ENCODE peak calls at places on chromosomes 12 and 14, in six cellular contexts. One of them, this sample, is unnamed.

GRCh38 chr12:116924558-116925453 is 14.1 kb downstream of the FBXW8 start:
- DNase-seq in dorsolateral prefrontal cortex: no peak
- DNase-seq in testis: no peak
- DNase-seq in AG10803: peak
- DNase-seq in left ventricle myocardium inferior: no peak
- DNase-seq in ovary: no peak
- DNase-seq in this sample: peak

GRCh38 chr12:64674367-64674922 is 64.2 kb downstream of the RASSF3 start:
- DNase-seq in left ventricle myocardium inferior: no peak
- DNase-seq in ovary: no peak
- DNase-seq in AG10803: no peak
- DNase-seq in testis: no peak
- DNase-seq in dorsolateral prefrontal cortex: no peak
- DNase-seq in this sample: no peak

GRCh38 chr12:128644664-128645296 is 179.0 kb downstream of the SLC15A4 start:
- DNase-seq in dorsolateral prefrontal cortex: peak
- DNase-seq in left ventricle myocardium inferior: no peak
- DNase-seq in testis: peak
- DNase-seq in ovary: no peak
- DNase-seq in AG10803: no peak
- DNase-seq in this sample: peak

GRCh38 chr12:13171921-13172859 is 24.3 kb upstream of the EMP1 start:
- DNase-seq in dorsolateral prefrontal cortex: no peak
- DNase-seq in ovary: no peak
- DNase-seq in left ventricle myocardium inferior: no peak
- DNase-seq in testis: no peak
- DNase-seq in AG10803: peak
- DNase-seq in this sample: peak

GRCh38 chr12:104314242-104314614 is 10.7 kb downstream of the EID3 start:
- DNase-seq in ovary: no peak
- DNase-seq in AG10803: no peak
- DNase-seq in left ventricle myocardium inferior: no peak
- DNase-seq in testis: no peak
- DNase-seq in dorsolateral prefrontal cortex: no peak
- DNase-seq in this sample: no peak

GRCh38 chr12:23245186-23245585 is 620.2 kb downstream of the ETNK1 start:
- DNase-seq in ovary: no peak
- DNase-seq in left ventricle myocardium inferior: no peak
- DNase-seq in dorsolateral prefrontal cortex: no peak
- DNase-seq in AG10803: no peak
- DNase-seq in testis: no peak
- DNase-seq in this sample: no peak

GRCh38 chr12:18658829-18659228 is 79.0 kb downstream of the PLCZ1 start:
- DNase-seq in AG10803: no peak
- DNase-seq in testis: no peak
- DNase-seq in dorsolateral prefrontal cortex: no peak
- DNase-seq in ovary: no peak
- DNase-seq in left ventricle myocardium inferior: no peak
- DNase-seq in this sample: no peak

GRCh38 chr12:34301251-34302130 is 279.2 kb downstream of the ALG10 start:
- DNase-seq in AG10803: no peak
- DNase-seq in testis: no peak
- DNase-seq in ovary: no peak
- DNase-seq in dorsolateral prefrontal cortex: no peak
- DNase-seq in left ventricle myocardium inferior: no peak
- DNase-seq in this sample: no peak

GRCh38 chr12:3119745-3120660 is 42.8 kb downstream of the TSPAN9 start:
- DNase-seq in ovary: no peak
- DNase-seq in testis: peak
- DNase-seq in dorsolateral prefrontal cortex: no peak
- DNase-seq in left ventricle myocardium inferior: peak
- DNase-seq in AG10803: peak
- DNase-seq in this sample: no peak

GRCh38 chr12:96195845-96196451 is 1.8 kb downstream of the ELK3 start:
- DNase-seq in ovary: peak
- DNase-seq in testis: no peak
- DNase-seq in dorsolateral prefrontal cortex: no peak
- DNase-seq in left ventricle myocardium inferior: no peak
- DNase-seq in AG10803: peak
- DNase-seq in this sample: peak

GRCh38 chr14:99543369-99543768 is 60.6 kb downstream of the CCDC85C start:
- DNase-seq in left ventricle myocardium inferior: no peak
- DNase-seq in dorsolateral prefrontal cortex: no peak
- DNase-seq in AG10803: no peak
- DNase-seq in ovary: no peak
- DNase-seq in testis: no peak
- DNase-seq in this sample: no peak

GRCh38 chr14:76101384-76101783 is 50.3 kb upstream of the GPATCH2L start:
- DNase-seq in left ventricle myocardium inferior: no peak
- DNase-seq in ovary: no peak
- DNase-seq in AG10803: peak
- DNase-seq in testis: no peak
- DNase-seq in dorsolateral prefrontal cortex: no peak
- DNase-seq in this sample: no peak

GRCh38 chr14:62138593-62138992 is 376.4 kb downstream of the SNAPC1 start:
- DNase-seq in testis: no peak
- DNase-seq in dorsolateral prefrontal cortex: peak
- DNase-seq in ovary: no peak
- DNase-seq in AG10803: no peak
- DNase-seq in left ventricle myocardium inferior: no peak
- DNase-seq in this sample: no peak

GRCh38 chr12:108782971-108783370 is 51.7 kb upstream of the CORO1C start:
- DNase-seq in testis: no peak
- DNase-seq in AG10803: no peak
- DNase-seq in dorsolateral prefrontal cortex: no peak
- DNase-seq in ovary: no peak
- DNase-seq in left ventricle myocardium inferior: no peak
- DNase-seq in this sample: no peak
- H3K4me3 ChIP-seq in testis: no peak
- H3K4me3 ChIP-seq in AG10803: no peak
- H3K4me3 ChIP-seq in dorsolateral prefrontal cortex: no peak
- H3K4me3 ChIP-seq in ovary: no peak
- H3K4me3 ChIP-seq in left ventricle myocardium inferior: no peak
- H3K4me3 ChIP-seq in this sample: no peak

GRCh38 chr14:56797003-56797568 is 13.2 kb downstream of the OTX2 start:
- DNase-seq in AG10803: no peak
- DNase-seq in dorsolateral prefrontal cortex: no peak
- DNase-seq in testis: no peak
- DNase-seq in left ventricle myocardium inferior: no peak
- DNase-seq in ovary: no peak
- DNase-seq in this sample: peak

GRCh38 chr14:56798447-56799326 is 11.6 kb downstream of the OTX2 start:
- DNase-seq in left ventricle myocardium inferior: no peak
- DNase-seq in AG10803: no peak
- DNase-seq in ovary: no peak
- DNase-seq in dorsolateral prefrontal cortex: no peak
- DNase-seq in testis: no peak
- DNase-seq in this sample: peak

GRCh38 chr14:56796259-56796658 is 14.0 kb downstream of the OTX2 start:
- DNase-seq in left ventricle myocardium inferior: no peak
- DNase-seq in dorsolateral prefrontal cortex: no peak
- DNase-seq in testis: no peak
- DNase-seq in AG10803: no peak
- DNase-seq in ovary: no peak
- DNase-seq in this sample: peak

GRCh38 chr14:56799327-56799645 is 11.0 kb downstream of the OTX2 start:
- DNase-seq in dorsolateral prefrontal cortex: no peak
- DNase-seq in left ventricle myocardium inferior: no peak
- DNase-seq in AG10803: no peak
- DNase-seq in testis: no peak
- DNase-seq in ovary: no peak
- DNase-seq in this sample: no peak

GRCh38 chr14:56797569-56798446 is 12.5 kb downstream of the OTX2 start:
- DNase-seq in ovary: no peak
- DNase-seq in left ventricle myocardium inferior: no peak
- DNase-seq in AG10803: no peak
- DNase-seq in dorsolateral prefrontal cortex: no peak
- DNase-seq in testis: no peak
- DNase-seq in this sample: peak
- H3K4me3 ChIP-seq in ovary: peak
- H3K4me3 ChIP-seq in left ventricle myocardium inferior: peak
- H3K4me3 ChIP-seq in AG10803: no peak
- H3K4me3 ChIP-seq in dorsolateral prefrontal cortex: no peak
- H3K4me3 ChIP-seq in testis: peak
- H3K4me3 ChIP-seq in this sample: no peak

DNA sequence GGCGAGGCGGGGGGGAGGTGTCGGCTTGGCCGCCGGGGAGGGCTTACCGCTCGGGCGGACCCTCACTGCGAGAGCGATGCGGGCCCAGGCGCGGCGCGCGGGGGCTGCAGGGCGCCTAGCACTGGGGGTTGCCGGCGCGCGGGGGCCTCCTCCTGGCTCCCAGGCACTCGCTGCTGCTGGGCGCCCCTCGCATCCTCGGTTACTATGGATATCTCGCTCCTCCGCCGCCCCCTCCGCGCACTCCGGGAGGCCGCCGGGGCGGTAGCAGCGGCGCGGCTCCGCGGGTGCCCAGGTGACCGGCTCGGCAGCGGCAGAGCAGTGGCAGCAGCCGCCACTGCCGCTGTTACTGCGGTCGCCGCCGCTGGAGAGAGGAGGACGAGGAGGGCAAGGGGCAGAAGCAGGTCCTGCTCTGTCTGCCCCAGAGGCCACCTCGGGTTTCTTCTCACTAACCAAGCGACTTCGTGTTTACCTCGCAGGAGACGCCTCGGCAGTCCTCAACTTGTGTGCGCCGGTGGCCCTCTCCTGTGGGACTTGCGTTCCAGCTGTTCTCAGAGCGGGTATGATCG is 250.1 kb downstream of the APAF1 start:
- DNase-seq in left ventricle myocardium inferior: no peak
- DNase-seq in AG10803: no peak
- DNase-seq in ovary: peak
- DNase-seq in testis: peak
- DNase-seq in dorsolateral prefrontal cortex: peak
- DNase-seq in this sample: peak
- H3K4me3 ChIP-seq in left ventricle myocardium inferior: peak
- H3K4me3 ChIP-seq in AG10803: no peak
- H3K4me3 ChIP-seq in ovary: peak
- H3K4me3 ChIP-seq in testis: peak
- H3K4me3 ChIP-seq in dorsolateral prefrontal cortex: peak
- H3K4me3 ChIP-seq in this sample: peak

DNA sequence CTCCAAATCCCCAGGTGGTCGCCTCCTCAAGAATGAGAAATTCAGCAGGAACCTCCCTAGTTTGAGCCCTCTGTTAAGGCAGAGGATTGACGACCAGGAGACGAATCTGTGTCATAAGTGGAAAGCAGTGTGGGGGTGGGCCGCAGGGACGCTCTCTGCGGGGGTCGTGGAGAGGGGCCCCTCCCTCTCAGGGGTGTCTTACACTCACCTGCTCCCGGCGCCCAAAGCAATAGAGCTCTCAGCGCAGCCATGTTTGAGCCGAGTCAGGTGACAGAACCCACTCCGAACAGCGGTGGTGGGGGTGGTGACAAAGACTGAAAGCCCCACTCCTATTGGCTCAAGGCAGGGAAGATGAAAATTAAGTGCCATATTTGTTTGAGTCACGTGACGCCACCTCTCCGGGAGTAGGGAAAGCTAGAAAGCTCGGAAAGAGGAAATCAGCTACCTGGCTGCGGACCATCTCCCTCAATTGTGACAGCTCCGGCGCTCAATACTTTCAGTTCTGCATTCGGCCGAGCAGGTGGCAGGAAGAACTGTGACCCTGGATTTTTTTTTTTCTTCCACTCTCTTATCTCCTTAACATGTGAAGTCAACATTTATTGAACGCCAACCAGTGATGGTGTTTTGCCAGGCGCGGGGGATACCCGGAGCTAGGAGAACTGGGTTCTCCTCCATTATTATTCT is at the start of gene ZFYVE26:
- DNase-seq in AG10803: peak
- DNase-seq in dorsolateral prefrontal cortex: peak
- DNase-seq in ovary: peak
- DNase-seq in testis: peak
- DNase-seq in left ventricle myocardium inferior: peak
- DNase-seq in this sample: peak
- H3K4me3 ChIP-seq in AG10803: peak
- H3K4me3 ChIP-seq in dorsolateral prefrontal cortex: peak
- H3K4me3 ChIP-seq in ovary: peak
- H3K4me3 ChIP-seq in testis: peak
- H3K4me3 ChIP-seq in left ventricle myocardium inferior: peak
- H3K4me3 ChIP-seq in this sample: peak

DNA sequence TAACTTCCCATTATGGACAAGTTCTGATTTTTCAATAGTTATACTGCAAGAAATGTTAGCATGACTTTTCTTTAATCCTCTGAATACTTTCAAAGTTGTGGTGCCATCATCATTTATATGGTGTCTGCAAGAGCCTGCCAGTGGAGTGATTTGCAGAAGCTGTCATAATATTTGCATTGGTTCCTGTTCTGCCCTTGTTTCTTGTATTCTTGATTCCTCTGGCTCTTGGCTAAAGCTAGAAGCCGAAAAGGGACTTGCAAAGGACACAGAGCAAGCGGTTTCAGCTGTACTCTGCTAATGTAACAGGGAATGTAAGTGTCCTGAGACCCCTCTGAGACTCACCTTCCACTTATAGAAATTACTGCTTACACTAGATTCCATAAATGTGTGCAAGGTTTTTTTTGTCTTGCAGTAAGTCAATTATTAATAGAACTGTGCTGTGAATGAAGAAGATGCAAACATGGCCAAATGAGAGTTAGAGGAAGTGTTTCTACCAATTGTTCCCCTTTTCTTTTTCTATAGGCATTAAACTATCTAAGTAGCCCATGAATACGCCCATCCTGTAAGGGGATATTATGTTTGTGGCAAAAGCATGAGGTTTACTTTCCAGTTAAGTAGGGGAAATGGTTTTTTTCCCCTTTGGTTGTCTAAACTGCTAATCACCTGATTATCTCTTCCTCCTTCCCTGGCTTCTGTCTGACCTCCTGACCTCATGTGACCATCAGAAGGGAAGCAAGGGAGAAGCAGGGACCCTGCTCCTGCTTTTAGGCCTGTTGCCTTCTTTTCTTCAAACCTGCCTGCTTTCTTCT is 5.3 kb downstream of the DYRK4 start:
- DNase-seq in AG10803: no peak
- DNase-seq in dorsolateral prefrontal cortex: no peak
- DNase-seq in testis: no peak
- DNase-seq in left ventricle myocardium inferior: no peak
- DNase-seq in ovary: no peak
- DNase-seq in this sample: no peak
- H3K4me3 ChIP-seq in AG10803: no peak
- H3K4me3 ChIP-seq in dorsolateral prefrontal cortex: no peak
- H3K4me3 ChIP-seq in testis: no peak
- H3K4me3 ChIP-seq in left ventricle myocardium inferior: no peak
- H3K4me3 ChIP-seq in ovary: no peak
- H3K4me3 ChIP-seq in this sample: no peak

This sample was measured in endodermal cell.